ENCODE peak calls at places on chromosomes 2 and 18, in seven cellular contexts. One of them, this sample, is unnamed.

GRCh38 chr2:201781583-201782051 is 884 bp upstream of the ALS2 start:
- DNase-seq in sigmoid colon: peak
- DNase-seq in Jurkat, Clone E6-1: no peak
- DNase-seq in colonic mucosa: peak
- DNase-seq in cardiac fibroblast: peak
- DNase-seq in AG04450: no peak
- DNase-seq in breast epithelium: peak
- DNase-seq in this sample: peak

GRCh38 chr2:86039178-86039962 is 66.3 kb downstream of the POLR1A start:
- DNase-seq in sigmoid colon: peak
- DNase-seq in Jurkat, Clone E6-1: no peak
- DNase-seq in colonic mucosa: no peak
- DNase-seq in cardiac fibroblast: no peak
- DNase-seq in AG04450: no peak
- DNase-seq in breast epithelium: no peak
- DNase-seq in this sample: no peak

GRCh38 chr2:109466674-109467575 is 146.8 kb downstream of the SEPTIN10 start:
- DNase-seq in sigmoid colon: peak
- DNase-seq in Jurkat, Clone E6-1: no peak
- DNase-seq in colonic mucosa: no peak
- DNase-seq in cardiac fibroblast: peak
- DNase-seq in AG04450: no peak
- DNase-seq in breast epithelium: no peak
- DNase-seq in this sample: no peak

GRCh38 chr2:101124684-101125366 is 26.4 kb downstream of the TBC1D8 start:
- DNase-seq in sigmoid colon: peak
- DNase-seq in Jurkat, Clone E6-1: no peak
- DNase-seq in colonic mucosa: peak
- DNase-seq in cardiac fibroblast: peak
- DNase-seq in AG04450: peak
- DNase-seq in breast epithelium: no peak
- DNase-seq in this sample: no peak

GRCh38 chr2:70340921-70341765 is 39.3 kb upstream of the FAM136A start:
- DNase-seq in sigmoid colon: no peak
- DNase-seq in Jurkat, Clone E6-1: peak
- DNase-seq in colonic mucosa: peak
- DNase-seq in cardiac fibroblast: peak
- DNase-seq in AG04450: no peak
- DNase-seq in breast epithelium: no peak
- DNase-seq in this sample: peak

GRCh38 chr2:71856709-71857525 is 290.7 kb downstream of the CYP26B1 start:
- DNase-seq in sigmoid colon: no peak
- DNase-seq in Jurkat, Clone E6-1: peak
- DNase-seq in colonic mucosa: no peak
- DNase-seq in cardiac fibroblast: peak
- DNase-seq in AG04450: no peak
- DNase-seq in breast epithelium: no peak
- DNase-seq in this sample: peak

GRCh38 chr2:121796239-121796638 is 40.8 kb downstream of the TSN start:
- DNase-seq in sigmoid colon: no peak
- DNase-seq in Jurkat, Clone E6-1: no peak
- DNase-seq in colonic mucosa: no peak
- DNase-seq in cardiac fibroblast: no peak
- DNase-seq in AG04450: no peak
- DNase-seq in breast epithelium: no peak
- DNase-seq in this sample: peak

GRCh38 chr2:238950551-238950950 is 102.7 kb downstream of the TWIST2 start:
- DNase-seq in sigmoid colon: peak
- DNase-seq in Jurkat, Clone E6-1: no peak
- DNase-seq in colonic mucosa: peak
- DNase-seq in cardiac fibroblast: no peak
- DNase-seq in AG04450: no peak
- DNase-seq in breast epithelium: peak
- DNase-seq in this sample: no peak

GRCh38 chr2:121359937-121360565 is 75.0 kb upstream of the TFCP2L1 start:
- DNase-seq in sigmoid colon: no peak
- DNase-seq in Jurkat, Clone E6-1: no peak
- DNase-seq in colonic mucosa: no peak
- DNase-seq in cardiac fibroblast: no peak
- DNase-seq in AG04450: no peak
- DNase-seq in breast epithelium: no peak
- DNase-seq in this sample: no peak

GRCh38 chr18:13216732-13217465 is 1.7 kb upstream of the LDLRAD4 start:
- DNase-seq in sigmoid colon: peak
- DNase-seq in Jurkat, Clone E6-1: no peak
- DNase-seq in colonic mucosa: peak
- DNase-seq in cardiac fibroblast: no peak
- DNase-seq in AG04450: no peak
- DNase-seq in breast epithelium: no peak
- DNase-seq in this sample: peak
- H3K4me3 ChIP-seq in sigmoid colon: peak
- H3K4me3 ChIP-seq in Jurkat, Clone E6-1: peak
- H3K4me3 ChIP-seq in colonic mucosa: peak
- H3K4me3 ChIP-seq in cardiac fibroblast: no peak
- H3K4me3 ChIP-seq in AG04450: no peak
- H3K4me3 ChIP-seq in breast epithelium: peak
- H3K4me3 ChIP-seq in this sample: no peak

DNA sequence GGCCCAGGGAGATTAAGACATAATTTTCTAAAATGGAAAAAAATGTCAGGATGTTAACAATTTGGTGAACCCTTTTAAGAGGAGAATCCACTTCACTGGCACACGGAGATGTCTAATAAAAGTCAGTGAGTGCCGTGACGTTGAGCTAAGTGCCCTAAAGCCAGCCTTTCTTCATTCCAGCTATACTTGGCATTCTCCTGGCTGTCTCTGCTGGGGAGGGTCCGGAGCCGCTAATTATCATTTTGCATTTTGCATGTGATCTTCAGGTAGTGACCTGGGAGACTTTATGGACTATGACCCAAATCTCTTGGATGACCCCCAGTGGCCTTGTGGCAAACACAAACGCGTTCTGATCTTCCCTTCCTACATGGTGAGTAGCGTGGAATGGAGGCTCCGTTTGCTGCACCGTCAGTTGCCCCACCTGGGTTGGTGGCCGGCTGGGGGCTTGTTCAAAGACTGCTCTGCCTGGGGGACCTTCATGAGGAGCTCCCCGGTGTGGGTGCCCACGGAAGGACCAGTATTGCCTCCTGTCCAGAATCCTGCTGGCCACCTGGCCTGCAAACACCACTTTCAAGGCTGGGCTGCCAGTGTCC is 101.7 kb downstream of the CABLES1 start:
- DNase-seq in sigmoid colon: no peak
- DNase-seq in Jurkat, Clone E6-1: no peak
- DNase-seq in colonic mucosa: no peak
- DNase-seq in cardiac fibroblast: no peak
- DNase-seq in AG04450: no peak
- DNase-seq in breast epithelium: no peak
- DNase-seq in this sample: no peak
- H3K4me3 ChIP-seq in sigmoid colon: no peak
- H3K4me3 ChIP-seq in Jurkat, Clone E6-1: no peak
- H3K4me3 ChIP-seq in colonic mucosa: no peak
- H3K4me3 ChIP-seq in cardiac fibroblast: no peak
- H3K4me3 ChIP-seq in AG04450: no peak
- H3K4me3 ChIP-seq in breast epithelium: no peak
- H3K4me3 ChIP-seq in this sample: no peak

DNA sequence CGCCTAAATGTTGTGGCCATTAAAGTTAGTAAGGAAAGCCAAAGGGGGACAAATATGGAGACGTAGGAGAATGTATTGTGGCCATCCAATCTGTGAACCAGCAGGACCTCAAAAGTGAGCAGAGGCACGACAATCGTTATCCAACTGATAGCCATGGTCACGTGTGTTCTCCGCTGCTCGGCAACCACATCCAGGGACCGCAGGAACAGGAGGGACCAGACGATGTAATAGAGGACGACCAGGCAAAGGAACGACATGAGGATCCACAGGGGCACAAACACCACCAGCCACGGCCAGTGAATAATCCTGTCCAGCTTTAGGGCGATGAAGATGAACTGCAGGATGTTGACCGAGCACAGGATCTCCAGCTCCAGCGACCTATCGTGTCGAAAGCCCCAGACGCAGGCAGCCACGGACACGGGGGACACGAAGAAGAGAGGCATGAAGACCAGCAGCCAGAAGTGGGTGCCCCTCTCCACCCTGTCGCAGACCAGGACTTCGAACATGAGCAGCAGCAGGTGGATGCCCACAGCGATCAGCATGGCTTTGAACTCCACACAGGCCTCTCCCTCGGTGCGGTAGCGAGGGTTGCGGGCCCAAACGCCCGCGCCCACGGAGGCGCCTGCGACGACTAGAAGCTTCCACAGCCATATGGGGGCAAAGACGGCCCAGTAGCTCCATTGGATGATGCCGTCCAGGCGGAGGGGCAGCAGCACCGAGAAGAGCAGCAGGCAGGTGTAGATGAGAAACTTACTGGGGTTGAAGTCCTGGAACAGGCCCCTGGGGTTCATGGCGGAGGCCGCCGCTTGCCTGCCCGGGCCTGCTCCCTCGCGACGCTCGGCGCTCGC is 790 bp downstream of the TMEM185B start:
- DNase-seq in sigmoid colon: no peak
- DNase-seq in Jurkat, Clone E6-1: no peak
- DNase-seq in colonic mucosa: no peak
- DNase-seq in cardiac fibroblast: no peak
- DNase-seq in AG04450: no peak
- DNase-seq in breast epithelium: no peak
- DNase-seq in this sample: peak
- H3K4me3 ChIP-seq in sigmoid colon: peak
- H3K4me3 ChIP-seq in Jurkat, Clone E6-1: peak
- H3K4me3 ChIP-seq in colonic mucosa: peak
- H3K4me3 ChIP-seq in cardiac fibroblast: peak
- H3K4me3 ChIP-seq in AG04450: peak
- H3K4me3 ChIP-seq in breast epithelium: peak
- H3K4me3 ChIP-seq in this sample: peak

DNA sequence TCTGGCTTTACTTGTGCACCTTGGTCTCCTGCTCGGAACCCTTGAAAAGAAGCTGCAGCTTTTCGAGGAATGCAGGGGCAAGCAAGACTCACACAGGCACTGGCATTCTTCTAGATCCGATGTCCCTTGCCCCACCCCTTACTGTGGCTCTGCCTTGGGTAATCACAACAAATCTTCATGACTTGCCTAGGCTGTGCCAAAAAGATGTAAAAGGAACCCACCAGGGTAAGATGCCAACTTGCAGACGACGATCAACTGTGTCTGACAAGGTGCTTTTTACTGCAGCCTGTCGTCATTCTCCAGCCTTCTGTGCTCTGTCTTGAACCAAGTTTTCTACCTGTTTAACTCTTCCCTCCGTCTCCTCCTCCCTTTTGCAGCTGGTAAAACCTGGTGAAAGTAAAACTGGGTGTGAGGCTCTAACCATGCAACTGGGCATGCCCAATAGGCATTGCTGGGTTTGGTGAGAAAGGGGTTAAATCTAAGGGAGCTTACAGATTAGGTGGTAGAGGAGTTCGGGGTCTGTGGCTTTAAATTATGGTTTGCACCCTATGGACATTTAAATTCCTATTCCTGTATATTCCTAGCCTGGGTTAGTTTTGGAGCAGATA is 920 bp upstream of the NRXN1 start:
- DNase-seq in sigmoid colon: no peak
- DNase-seq in Jurkat, Clone E6-1: no peak
- DNase-seq in colonic mucosa: no peak
- DNase-seq in cardiac fibroblast: no peak
- DNase-seq in AG04450: no peak
- DNase-seq in breast epithelium: no peak
- DNase-seq in this sample: no peak
- H3K4me3 ChIP-seq in sigmoid colon: peak
- H3K4me3 ChIP-seq in Jurkat, Clone E6-1: no peak
- H3K4me3 ChIP-seq in colonic mucosa: no peak
- H3K4me3 ChIP-seq in cardiac fibroblast: no peak
- H3K4me3 ChIP-seq in AG04450: no peak
- H3K4me3 ChIP-seq in breast epithelium: no peak
- H3K4me3 ChIP-seq in this sample: no peak

DNA sequence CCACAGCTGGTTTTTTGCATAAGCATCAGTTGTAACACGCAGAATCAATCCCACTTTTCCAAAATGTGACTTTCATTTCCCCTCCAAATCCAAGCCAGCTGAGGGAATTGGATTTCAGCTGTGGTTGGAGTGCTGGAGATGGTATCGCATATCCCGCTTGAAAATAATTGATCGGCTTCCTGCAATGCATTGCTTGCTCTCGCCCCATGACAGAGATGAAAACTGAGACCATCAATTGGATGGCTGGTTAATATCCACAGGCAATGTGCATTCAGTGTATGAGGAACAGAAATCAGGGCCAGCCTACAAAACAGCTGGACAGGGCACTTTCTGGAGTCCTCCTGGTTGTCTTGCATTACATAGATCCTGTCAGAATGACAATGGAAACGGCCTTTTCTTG is 135.3 kb downstream of the MAIP1 start:
- DNase-seq in sigmoid colon: no peak
- DNase-seq in Jurkat, Clone E6-1: no peak
- DNase-seq in colonic mucosa: no peak
- DNase-seq in cardiac fibroblast: no peak
- DNase-seq in AG04450: no peak
- DNase-seq in breast epithelium: no peak
- DNase-seq in this sample: no peak
- H3K4me3 ChIP-seq in sigmoid colon: no peak
- H3K4me3 ChIP-seq in Jurkat, Clone E6-1: no peak
- H3K4me3 ChIP-seq in colonic mucosa: no peak
- H3K4me3 ChIP-seq in cardiac fibroblast: no peak
- H3K4me3 ChIP-seq in AG04450: no peak
- H3K4me3 ChIP-seq in breast epithelium: no peak
- H3K4me3 ChIP-seq in this sample: no peak

DNA sequence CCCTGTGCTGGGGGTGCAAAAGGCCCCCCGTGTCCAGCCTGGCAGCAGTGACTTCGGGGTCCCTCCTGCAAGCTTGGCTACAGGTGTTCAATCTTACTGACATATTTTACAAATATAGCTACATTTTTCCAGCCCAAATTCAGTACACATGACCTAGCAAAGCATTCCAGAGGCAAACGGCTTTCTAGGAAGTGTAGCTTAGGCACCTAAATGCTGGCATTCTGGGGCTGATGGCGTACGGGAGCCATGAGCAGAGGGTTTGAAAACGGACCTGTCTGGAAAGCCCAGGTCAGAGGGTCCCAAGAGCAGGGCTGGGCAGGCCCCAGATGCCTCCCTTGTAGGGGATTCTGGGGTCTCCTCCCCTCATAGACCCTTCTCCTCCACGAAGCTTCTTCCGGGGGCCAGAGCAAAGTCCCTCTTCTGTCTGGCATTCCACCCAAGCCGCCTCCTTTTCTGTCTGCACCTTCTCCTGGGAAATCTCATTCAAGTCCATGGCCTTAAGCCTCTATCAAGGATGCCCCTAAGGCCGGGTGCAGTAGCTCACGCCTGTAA is 63.3 kb upstream of the ASAP2 start:
- DNase-seq in sigmoid colon: peak
- DNase-seq in Jurkat, Clone E6-1: no peak
- DNase-seq in colonic mucosa: no peak
- DNase-seq in cardiac fibroblast: no peak
- DNase-seq in AG04450: no peak
- DNase-seq in breast epithelium: no peak
- DNase-seq in this sample: no peak
- H3K4me3 ChIP-seq in sigmoid colon: peak
- H3K4me3 ChIP-seq in Jurkat, Clone E6-1: peak
- H3K4me3 ChIP-seq in colonic mucosa: peak
- H3K4me3 ChIP-seq in cardiac fibroblast: peak
- H3K4me3 ChIP-seq in AG04450: peak
- H3K4me3 ChIP-seq in breast epithelium: no peak
- H3K4me3 ChIP-seq in this sample: no peak

GRCh38 chr2:240873098-240873788 is 4.6 kb downstream of the AGXT start:
- DNase-seq in sigmoid colon: no peak
- DNase-seq in Jurkat, Clone E6-1: no peak
- DNase-seq in colonic mucosa: no peak
- DNase-seq in cardiac fibroblast: no peak
- DNase-seq in AG04450: no peak
- DNase-seq in breast epithelium: no peak
- DNase-seq in this sample: no peak
- H3K4me3 ChIP-seq in sigmoid colon: no peak
- H3K4me3 ChIP-seq in Jurkat, Clone E6-1: no peak
- H3K4me3 ChIP-seq in colonic mucosa: no peak
- H3K4me3 ChIP-seq in cardiac fibroblast: no peak
- H3K4me3 ChIP-seq in AG04450: no peak
- H3K4me3 ChIP-seq in breast epithelium: no peak
- H3K4me3 ChIP-seq in this sample: no peak

GRCh38 chr18:75691483-75691882 is 264.0 kb upstream of the SMIM21 start:
- DNase-seq in sigmoid colon: no peak
- DNase-seq in Jurkat, Clone E6-1: no peak
- DNase-seq in colonic mucosa: no peak
- DNase-seq in cardiac fibroblast: no peak
- DNase-seq in AG04450: no peak
- DNase-seq in breast epithelium: no peak
- DNase-seq in this sample: no peak
- H3K4me3 ChIP-seq in sigmoid colon: no peak
- H3K4me3 ChIP-seq in Jurkat, Clone E6-1: no peak
- H3K4me3 ChIP-seq in colonic mucosa: no peak
- H3K4me3 ChIP-seq in cardiac fibroblast: no peak
- H3K4me3 ChIP-seq in AG04450: no peak
- H3K4me3 ChIP-seq in breast epithelium: no peak
- H3K4me3 ChIP-seq in this sample: no peak

This sample was measured in GM12865.